ENCODE peak calls at places on chromosome 14, in five cellular contexts. K is body of pancreas, B is adrenal gland, D is H1, I is prostate gland. W is an unnamed sample.

GRCh38 chr14:68779761-68780323 is 13.0 kb downstream of the ZFP36L1 start:
- DNase-seq in D (no peak), K (no peak), B (peak; percentile 39), I (peak; percentile 79), W (no peak)

GRCh38 chr14:74964787-74965769 is 9.7 kb upstream of the PGF start:
- DNase-seq in I (no peak), B (no peak), D (no peak), K (no peak), W (no peak)

GRCh38 chr14:105315211-105315721 is 718 bp downstream of the PACS2 start:
- DNase-seq in D (no peak), B (peak; percentile 30), K (peak; percentile 56), I (peak; percentile 29), W (no peak)

GRCh38 chr14:104802120-104802912 is 1.4 kb downstream of the ZBTB42 start:
- DNase-seq in B (peak; percentile 8), K (no peak), D (no peak), I (no peak), W (no peak)

GRCh38 chr14:28098863-28099262 is 667.7 kb upstream of the FOXG1 start:
- DNase-seq in K (no peak), B (no peak), D (no peak), I (no peak), W (no peak)

GRCh38 chr14:68813318-68813838 is 20.5 kb upstream of the ZFP36L1 start:
- DNase-seq in I (no peak), D (no peak), K (no peak), B (no peak), W (no peak)

GRCh38 chr14:50759800-50760543 is 71.0 kb downstream of the NIN start:
- DNase-seq in K (no peak), B (no peak), D (no peak), I (no peak), W (no peak)

GRCh38 chr14:59463773-59464650 is 1.2 kb downstream of the GPR135 start:
- DNase-seq in I (no peak), D (no peak), B (peak; percentile 28), K (peak; percentile 18), W (no peak)

GRCh38 chr14:104872469-104873341 is 7.6 kb downstream of the CEP170B start:
- DNase-seq in D (no peak), K (peak; percentile 17), B (peak; percentile 79), I (no peak), W (no peak)

GRCh38 chr14:57851354-57851753 is 14.5 kb downstream of the SLC35F4 start:
- DNase-seq in D (no peak), B (no peak), K (no peak), I (no peak), W (no peak)

GRCh38 chr14:23094666-23095195 is at the start of gene ACIN1:
- DNase-seq in D (no peak), K (no peak), B (peak; percentile 69), I (peak; percentile 69), W (peak; percentile 77)

GRCh38 chr14:24310387-24310665 is 386 bp downstream of the LTB4R2 start:
- DNase-seq in D (no peak), I (no peak), K (peak; percentile 50), B (peak; percentile 36), W (no peak)

GRCh38 chr14:101109347-101109638 is 205.8 kb upstream of the RTL1 start:
- DNase-seq in I (no peak), K (no peak), D (no peak), B (no peak), W (no peak)

GRCh38 chr14:101960225-101960624 is 4.1 kb upstream of the DYNC1H1 start:
- DNase-seq in K (no peak), D (no peak), B (no peak), I (no peak), W (no peak)

GRCh38 chr14:49367696-49368095 is 218.5 kb downstream of the RPS29 start:
- DNase-seq in I (no peak), D (no peak), B (no peak), K (no peak), W (no peak)

GRCh38 chr14:49363926-49364751 is 222.0 kb downstream of the RPS29 start:
- DNase-seq in B (no peak), K (no peak), I (no peak), D (no peak), W (no peak)

GRCh38 chr14:49362916-49363315 is 223.3 kb downstream of the RPS29 start:
- DNase-seq in I (no peak), K (no peak), D (no peak), B (no peak), W (no peak)

GRCh38 chr14:49364752-49365117 is 221.4 kb downstream of the RPS29 start:
- DNase-seq in B (no peak), D (no peak), K (no peak), I (no peak), W (no peak)

GRCh38 chr14:49366416-49366815 is 219.8 kb downstream of the RPS29 start:
- DNase-seq in I (no peak), B (no peak), K (no peak), D (peak; percentile 7), W (no peak)
- H3K4me3 ChIP-seq in I (no peak overlapping the region), B (no peak overlapping the region), K (no peak overlapping the region), D (no peak overlapping the region), W (no peak overlapping the region)

DNA sequence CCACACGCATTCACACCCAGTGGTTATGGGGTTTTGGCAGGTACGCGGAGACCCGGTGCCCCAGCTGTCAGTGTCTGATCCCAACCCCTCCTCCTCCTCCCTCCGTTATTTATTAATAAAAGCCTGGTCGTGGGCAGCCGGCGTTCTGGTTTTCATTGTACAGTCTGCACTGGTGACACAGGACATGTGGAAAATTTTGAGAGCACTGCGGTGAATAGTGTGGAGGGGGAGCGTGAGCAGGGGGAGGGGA is 11.5 kb upstream of the IRF2BPL start:
- DNase-seq in D (no peak), B (no peak), K (no peak), I (no peak), W (no peak)
- H3K4me3 ChIP-seq in D (peak overlapping the region; percentile 58), B (no peak overlapping the region), K (no peak overlapping the region), I (peak overlapping the region; percentile 4), W (no peak overlapping the region)

GRCh38 chr14:37583358-37584210 is 11.5 kb downstream of the FOXA1 start:
- DNase-seq in D (no peak), B (no peak), I (peak; percentile 74), K (no peak), W (no peak)

GRCh38 chr14:37584211-37585100 is 10.6 kb downstream of the FOXA1 start:
- DNase-seq in B (no peak), K (no peak), I (no peak), D (no peak), W (no peak)

GRCh38 chr14:37586783-37587428 is 8.1 kb downstream of the FOXA1 start:
- DNase-seq in B (no peak), I (no peak), K (no peak), D (no peak), W (no peak)

GRCh38 chr14:37585971-37586759 is 8.9 kb downstream of the FOXA1 start:
- DNase-seq in D (no peak), K (no peak), B (no peak), I (no peak), W (no peak)

GRCh38 chr14:37585101-37585479 is 10.0 kb downstream of the FOXA1 start:
- DNase-seq in B (no peak), D (no peak), I (peak; percentile 82), K (no peak), W (no peak)
- H3K4me3 ChIP-seq in B (no peak overlapping the region), D (no peak overlapping the region), I (no peak overlapping the region), K (no peak overlapping the region), W (no peak overlapping the region)

GRCh38 chr14:103172921-103173320 is 49.7 kb downstream of the TNFAIP2 start:
- DNase-seq in I (no peak), D (no peak), K (no peak), B (no peak), W (no peak)
- H3K4me3 ChIP-seq in I (no peak overlapping the region), D (no peak overlapping the region), K (no peak overlapping the region), B (no peak overlapping the region), W (no peak overlapping the region)

DNA sequence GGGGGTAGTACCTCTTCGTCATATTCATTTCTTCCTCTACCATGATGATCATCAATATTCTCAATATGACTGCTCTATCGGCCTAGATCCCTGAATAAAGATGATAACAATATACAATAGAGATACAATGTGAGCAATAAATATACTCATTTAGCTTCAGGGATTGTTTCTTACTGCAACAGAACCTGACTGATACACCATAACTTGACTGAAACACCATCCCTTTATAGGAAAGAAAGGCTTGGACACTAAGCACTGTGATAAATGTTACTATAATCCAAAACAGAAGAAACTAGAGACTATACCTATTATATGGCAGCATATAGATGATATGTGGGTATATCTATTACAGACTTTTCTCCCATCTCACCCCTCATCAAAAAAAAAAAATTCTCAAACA is 1.2 kb upstream of the RHOJ start:
- DNase-seq in K (no peak), B (no peak), D (no peak), I (no peak), W (no peak)
- H3K4me3 ChIP-seq in K (no peak overlapping the region), B (no peak overlapping the region), D (no peak overlapping the region), I (no peak overlapping the region), W (peak overlapping the region; percentile 80)

GRCh38 chr14:77505031-77505430 is 6.4 kb upstream of the ISM2 start:
- DNase-seq in B (no peak), I (no peak), K (no peak), D (no peak), W (no peak)

GRCh38 chr14:77509366-77509765 is 10.8 kb upstream of the ISM2 start:
- DNase-seq in K (no peak), I (no peak), B (no peak), D (no peak), W (no peak)

GRCh38 chr14:77508249-77508648 is 9.6 kb upstream of the ISM2 start:
- DNase-seq in D (no peak), B (peak; percentile 20), K (no peak), I (no peak), W (no peak)

GRCh38 chr14:77508876-77509275 is 10.3 kb upstream of the ISM2 start:
- DNase-seq in K (no peak), B (no peak), D (no peak), I (no peak), W (no peak)

GRCh38 chr14:77507762-77508161 is 9.1 kb upstream of the ISM2 start:
- DNase-seq in I (no peak), B (no peak), K (no peak), D (no peak), W (no peak)
- H3K4me3 ChIP-seq in I (no peak overlapping the region), B (no peak overlapping the region), K (no peak overlapping the region), D (no peak overlapping the region), W (no peak overlapping the region)

GRCh38 chr14:95318399-95318834 is 1.3 kb downstream of the CLMN start:
- DNase-seq in K (no peak), I (no peak), B (no peak), D (no peak), W (no peak)
- H3K4me3 ChIP-seq in K (peak overlapping the region; percentile 26), I (peak overlapping the region; percentile 86), B (no peak overlapping the region), D (no peak overlapping the region), W (peak overlapping the region; percentile 96)

DNA sequence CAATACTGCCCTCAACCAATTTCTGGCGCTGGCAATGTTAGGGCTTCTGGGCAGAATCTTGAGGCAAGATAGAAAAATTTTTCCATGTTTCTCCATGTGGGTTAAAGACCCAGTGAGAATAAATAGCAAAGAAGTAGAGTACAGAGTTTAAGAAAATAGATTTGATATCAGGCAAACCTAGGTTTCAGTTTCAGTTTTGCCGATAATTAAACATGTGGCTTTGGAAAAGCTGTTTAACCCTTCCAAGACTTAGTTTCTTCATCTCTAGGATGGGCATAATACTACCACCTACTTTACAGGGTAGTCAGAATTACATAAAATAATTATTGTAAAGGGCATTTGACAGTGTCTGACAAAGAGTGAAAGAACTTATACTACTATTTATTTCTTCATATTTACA is 360.4 kb downstream of the PCNX1 start:
- DNase-seq in K (no peak), D (no peak), B (no peak), I (no peak), W (no peak)
- H3K4me3 ChIP-seq in K (no peak overlapping the region), D (no peak overlapping the region), B (no peak overlapping the region), I (no peak overlapping the region), W (no peak overlapping the region)